ENCODE peak calls at places on chromosome 21, in five cellular contexts. A is activated gamma-delta T cell; M is T-cell; N is activated naive CD4-positive, alpha-beta T cell treated with anti-CD3 and anti-CD28 coated beads, Interleukin-2, amount 10 ng/mL, durations not matched to agents 7 days and 5 days; Y is cardiac fibroblast. P is an unnamed sample.
A peak's percentile ranks its signal among the peaks of the same experiment; 100 is the strongest.

GRCh38 chr21:44710294-44710665 is 1.1 kb downstream of the TSPEAR start:
- DNase-seq in A (no peak), Y (no peak), M (no peak), N (peak; percentile 18), P (no peak)

GRCh38 chr21:37337831-37338230 is 28.7 kb upstream of the DYRK1A start:
- DNase-seq in N (no peak), Y (no peak), A (no peak), M (no peak), P (no peak)

GRCh38 chr21:27590271-27590670 is 623.4 kb upstream of the ADAMTS5 start:
- DNase-seq in A (no peak), Y (peak; percentile 95), N (no peak), M (no peak), P (peak; percentile 77)

GRCh38 chr21:34693192-34693810 is 24.5 kb downstream of the CLIC6 start:
- DNase-seq in Y (peak; percentile 83), A (no peak), M (peak; percentile 32), N (peak; percentile 61), P (peak; percentile 77)

GRCh38 chr21:46168238-46168637 is 12.9 kb upstream of the FTCD start:
- DNase-seq in M (no peak), Y (no peak), A (no peak), N (no peak), P (no peak)

GRCh38 chr21:35291034-35291433 is 241.9 kb upstream of the RUNX1 start:
- DNase-seq in M (no peak), A (no peak), N (no peak), Y (no peak), P (no peak)

GRCh38 chr21:42818328-42818749 is 61.0 kb downstream of the WDR4 start:
- DNase-seq in A (peak; percentile 12), N (peak; percentile 72), Y (peak; percentile 66), M (peak; percentile 31), P (peak; percentile 64)

GRCh38 chr21:20875741-20876140 is 122.5 kb upstream of the NCAM2 start:
- DNase-seq in Y (no peak), M (no peak), A (no peak), N (no peak), P (no peak)

GRCh38 chr21:35058058-35058457 is 9.0 kb upstream of the RUNX1 start:
- DNase-seq in M (no peak), N (no peak), A (no peak), Y (no peak), P (no peak)

P was measured in AG20443.